ENCODE peak calls at places on chromosome 1, in four cellular contexts. H is K562, V is GM12878, A is HepG2. M is an unnamed sample.

GRCh38 chr1:4796161-4796998 is 142.0 kb downstream of the AJAP1 start:
- DNase-seq in A (no peak), H (no peak), V (peak), M (no peak)

GRCh38 chr1:79726911-79727310 is 720.4 kb upstream of the ADGRL4 start:
- DNase-seq in A (no peak), V (no peak), H (no peak), M (no peak)

GRCh38 chr1:71413441-71414170 is 332.8 kb upstream of the ZRANB2 start:
- DNase-seq in V (no peak), H (no peak), A (no peak), M (no peak)

GRCh38 chr1:62676606-62677356 is 11.4 kb downstream of the DOCK7 start:
- DNase-seq in V (no peak), A (no peak), H (no peak), M (no peak)

GRCh38 chr1:158334601-158335292 is 3.4 kb upstream of the CD1B start:
- DNase-seq in V (no peak), H (no peak), A (no peak), M (no peak)

GRCh38 chr1:24267003-24267402 is 52.2 kb upstream of the GRHL3 start:
- DNase-seq in V (no peak), A (no peak), H (no peak), M (no peak)

GRCh38 chr1:160628799-160629263 is 18.0 kb downstream of the SLAMF1 start:
- DNase-seq in V (no peak), A (no peak), H (no peak), M (no peak)

GRCh38 chr1:182644863-182645262 is 39.5 kb downstream of the RGS8 start:
- DNase-seq in A (no peak), V (no peak), H (no peak), M (no peak)

GRCh38 chr1:18575620-18576019 is 55.0 kb upstream of the PAX7 start:
- DNase-seq in V (no peak), A (peak), H (peak), M (peak)

GRCh38 chr1:57079454-57080157 is 113.8 kb upstream of the C8B start:
- DNase-seq in A (no peak), V (no peak), H (peak), M (no peak)

GRCh38 chr1:75708910-75709309 is 15.6 kb upstream of the ACADM start:
- DNase-seq in H (no peak), V (no peak), A (no peak), M (no peak)

GRCh38 chr1:51733793-51734522 is 117.1 kb downstream of the OSBPL9 start:
- DNase-seq in V (no peak), H (no peak), A (peak), M (no peak)

GRCh38 chr1:27864264-27864895 is 8.0 kb upstream of the THEMIS2 start:
- DNase-seq in H (no peak), V (peak), A (no peak), M (no peak)

GRCh38 chr1:172421974-172422604 is 1.6 kb downstream of the C1orf105 start:
- DNase-seq in H (no peak), A (no peak), V (no peak), M (no peak)

GRCh38 chr1:5820026-5820421 is 172.2 kb downstream of the NPHP4 start:
- DNase-seq in H (no peak), V (no peak), A (no peak), M (no peak)

GRCh38 chr1:41282679-41283317 is 40.7 kb upstream of the SCMH1 start:
- DNase-seq in A (peak), H (peak), V (no peak), M (peak)

GRCh38 chr1:169132512-169133227 is 26.2 kb downstream of the ATP1B1 start:
- DNase-seq in V (no peak), H (no peak), A (no peak), M (no peak)

GRCh38 chr1:50271968-50272578 is 151.2 kb downstream of the DMRTA2 start:
- DNase-seq in V (no peak), A (peak), H (peak), M (peak)

GRCh38 chr1:66478116-66478515 is 55.8 kb upstream of the SGIP1 start:
- DNase-seq in V (no peak), A (no peak), H (no peak), M (no peak)

GRCh38 chr1:91548382-91549040 is 47.9 kb downstream of the CDC7 start:
- DNase-seq in H (no peak), V (no peak), A (no peak), M (no peak)

GRCh38 chr1:47616036-47616435 is 178.2 kb downstream of the FOXD2 start:
- DNase-seq in V (no peak), H (no peak), A (no peak), M (no peak)

GRCh38 chr1:221887091-221887746 is 145.3 kb upstream of the DUSP10 start:
- DNase-seq in H (peak), V (no peak), A (peak), M (peak)

GRCh38 chr1:80218112-80218511 is 1211.6 kb upstream of the ADGRL4 start:
- DNase-seq in A (peak), V (no peak), H (no peak), M (peak)

GRCh38 chr1:211829343-211830054 is 1.1 kb downstream of the LPGAT1 start:
- DNase-seq in V (no peak), A (peak), H (peak), M (peak)

GRCh38 chr1:15949453-15950245 is 26.3 kb downstream of the ZBTB17 start:
- DNase-seq in A (peak), H (peak), V (peak), M (peak)

GRCh38 chr1:22710688-22711024 is at the start of gene EPHB2:
- DNase-seq in V (no peak), H (peak), A (no peak), M (peak)

GRCh38 chr1:117077267-117077666 is 17.1 kb downstream of the TTF2 start:
- DNase-seq in A (no peak), V (no peak), H (no peak), M (no peak)

GRCh38 chr1:19651141-19651737 is 7.1 kb downstream of the NBL1 start:
- DNase-seq in A (peak), V (no peak), H (peak), M (peak)

GRCh38 chr1:225461533-225462428 is 33.9 kb upstream of the LBR start:
- DNase-seq in V (no peak), H (no peak), A (no peak), M (peak)

GRCh38 chr1:160161965-160162705 is 10.7 kb downstream of the ATP1A4 start:
- DNase-seq in V (no peak), A (peak), H (peak), M (no peak)

GRCh38 chr1:67173988-67174387 is 7.7 kb downstream of the IL23R start:
- DNase-seq in H (no peak), A (no peak), V (no peak), M (no peak)

GRCh38 chr1:200090252-200091159 is 63.0 kb downstream of the NR5A2 start:
- DNase-seq in V (no peak), H (peak), A (peak), M (no peak)

GRCh38 chr1:44707112-44707881 is 23.7 kb downstream of the RNU5D-1 start:
- DNase-seq in V (no peak), H (no peak), A (peak), M (no peak)

GRCh38 chr1:214458541-214458940 is 92.9 kb downstream of the PTPN14 start:
- DNase-seq in V (no peak), H (no peak), A (no peak), M (no peak)

GRCh38 chr1:15386128-15386824 is 23.4 kb upstream of the EFHD2 start:
- DNase-seq in A (no peak), H (no peak), V (no peak), M (no peak)

GRCh38 chr1:154751690-154752089 is 118.4 kb downstream of the KCNN3 start:
- DNase-seq in V (no peak), A (no peak), H (no peak), M (no peak)

GRCh38 chr1:241229216-241229615 is 127.8 kb downstream of the RGS7 start:
- DNase-seq in H (no peak), V (no peak), A (no peak), M (no peak)

GRCh38 chr1:85460555-85461088 is 4.3 kb downstream of the DDAH1 start:
- DNase-seq in A (peak), H (no peak), V (no peak), M (no peak)

GRCh38 chr1:58813361-58813760 is 29.5 kb upstream of the JUN start:
- DNase-seq in H (no peak), A (no peak), V (no peak), M (no peak)

GRCh38 chr1:205570173-205570501 is 61.7 kb downstream of the ELK4 start:
- DNase-seq in V (no peak), H (no peak), A (no peak), M (no peak)

GRCh38 chr1:39021431-39021830 is 4.7 kb upstream of the NDUFS5 start:
- DNase-seq in A (no peak), V (no peak), H (no peak), M (no peak)

GRCh38 chr1:39017266-39017665 is 8.9 kb upstream of the NDUFS5 start:
- DNase-seq in H (no peak), V (no peak), A (no peak), M (no peak)

GRCh38 chr1:39016604-39017171 is 9.5 kb upstream of the NDUFS5 start:
- DNase-seq in A (peak), H (no peak), V (no peak), M (no peak)
- TF ChIP-seq FOXM1 in A (no peak), H (no peak), V (no peak), M (no peak)

DNA sequence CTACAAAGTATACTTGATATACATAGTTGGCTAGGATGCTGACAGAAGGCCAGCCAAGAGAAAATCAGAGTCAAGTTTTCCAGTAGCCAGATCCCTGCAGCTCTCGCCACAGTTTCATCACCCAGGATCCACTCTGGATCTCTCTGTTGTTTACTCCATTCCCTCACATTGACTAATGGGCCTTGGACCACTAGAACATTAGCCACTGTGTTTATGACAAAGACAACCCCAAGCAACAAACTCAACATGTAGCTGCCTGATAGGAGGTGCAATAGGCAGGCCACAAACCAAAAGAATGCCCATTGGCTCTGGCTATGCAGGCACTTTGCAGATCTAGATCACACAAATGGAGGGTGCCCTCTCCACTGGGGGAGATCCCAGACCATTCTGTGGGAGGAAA is 44.2 kb downstream of the ARHGEF11 start:
- DNase-seq in V (no peak), H (no peak), A (no peak), M (no peak)
- TF ChIP-seq SMC3 in V (no peak), H (no peak), A (no peak), M (no peak)

GRCh38 chr1:219264557-219264956 is 90.9 kb downstream of the LYPLAL1 start:
- DNase-seq in V (no peak), H (no peak), A (peak), M (no peak)
- TF ChIP-seq FOXM1 in V (no peak), H (no peak), A (no peak), M (no peak)

GRCh38 chr1:1950940-1951339 is 31.9 kb upstream of the TMEM52 start:
- DNase-seq in H (no peak), V (no peak), A (no peak), M (no peak)
- TF ChIP-seq SMC3 in H (no peak), V (no peak), A (no peak), M (no peak)

M was measured in SK-N-SH.